ENCODE peak calls at places on chromosomes 7 and 10, in ten cellular contexts. U is HTR-8/SVneo; C is endothelial cell; I is GM10248; N is nucleus accumbens; P is astrocyte of the hippocampus; Q is Right ventricle myocardium inferior; V is activated CD4-positive, alpha-beta T cell treated with anti-CD3 and anti-CD28 coated beads, Interleukin-2, amount 50 U/mL, for 24 hours; X is H9; D is cardiac muscle cell. Y is an unnamed sample.

GRCh38 chr7:49783446-49783845 is 10.0 kb downstream of the VWC2 start:
- DNase-seq in U (no peak), C (no peak), I (no peak), N (no peak), P (no peak), Q (peak), V (no peak), X (no peak), D (no peak), Y (no peak)

GRCh38 chr10:131070856-131071255 is 240.7 kb downstream of the TCERG1L start:
- DNase-seq in U (no peak), C (no peak), I (no peak), N (no peak), P (no peak), Q (peak), V (no peak), X (peak), D (no peak), Y (no peak)

GRCh38 chr10:101493782-101494281 is 94.2 kb downstream of the POLL start:
- DNase-seq in U (no peak), C (no peak), I (no peak), N (no peak), P (no peak), Q (no peak), V (no peak), X (no peak), D (no peak), Y (no peak)

GRCh38 chr10:37860494-37861190 is 3.2 kb upstream of the ZNF248 start:
- DNase-seq in U (no peak), C (no peak), I (peak), N (no peak), P (peak), Q (no peak), V (no peak), X (no peak), D (peak), Y (no peak)

GRCh38 chr10:46542567-46543323 is 13.7 kb downstream of the GPRIN2 start:
- DNase-seq in U (no peak), C (no peak), I (no peak), N (no peak), P (no peak), Q (peak), V (no peak), X (no peak), D (no peak), Y (no peak)

GRCh38 chr7:97016392-97017196 is 8.0 kb downstream of the DLX5 start:
- DNase-seq in U (no peak), C (no peak), I (no peak), N (no peak), P (no peak), Q (no peak), V (no peak), X (peak), D (no peak), Y (peak)

GRCh38 chr10:32023264-32023663 is 33.0 kb downstream of the KIF5B start:
- DNase-seq in U (no peak), C (no peak), I (no peak), N (no peak), P (no peak), Q (no peak), V (no peak), X (no peak), D (no peak), Y (no peak)

GRCh38 chr7:79502151-79502550 is 48.7 kb upstream of the MAGI2 start:
- DNase-seq in U (no peak), C (no peak), I (no peak), N (no peak), P (no peak), Q (no peak), V (no peak), X (no peak), D (no peak), Y (no peak)

GRCh38 chr7:13850185-13850752 is 139.2 kb downstream of the ETV1 start:
- DNase-seq in U (peak), C (no peak), I (peak), N (no peak), P (peak), Q (no peak), V (no peak), X (no peak), D (peak), Y (no peak)

GRCh38 chr10:1166828-1167275 is 110.7 kb downstream of the WDR37 start:
- DNase-seq in U (no peak), C (no peak), I (no peak), N (no peak), P (no peak), Q (no peak), V (no peak), X (no peak), D (no peak), Y (no peak)

GRCh38 chr7:115087437-115087836 is 165.5 kb downstream of the MDFIC start:
- DNase-seq in U (no peak), C (no peak), I (no peak), N (no peak), P (peak), Q (no peak), V (no peak), X (no peak), D (peak), Y (no peak)

GRCh38 chr10:30436200-30436599 is 2.2 kb downstream of the MAP3K8 start:
- DNase-seq in U (no peak), C (no peak), I (no peak), N (no peak), P (peak), Q (no peak), V (no peak), X (peak), D (peak), Y (no peak)

Y was measured in SK-N-DZ.